ENCODE peak calls at places on chromosomes 3 and 15, in nine cellular contexts. E is activated gamma-delta T cell treated with Interleukin-2 at 50 U/mL for 16 hours, Z is SK-N-SH, U is mammary epithelial cell, Y is GM04503, D is nephron progenitor cell, R is ecto neural progenitor cell, L is RWPE1, A is tibial artery. J is an unnamed sample.

GRCh38 chr3:185807455-185808068 is 17.3 kb downstream of the IGF2BP2 start:
- DNase-seq in E (no peak), Z (no peak), U (peak), Y (peak), D (no peak), R (no peak), L (peak), A (no peak), J (no peak)

GRCh38 chr3:71503525-71504249 is 79.8 kb downstream of the FOXP1 start:
- DNase-seq in E (no peak), Z (no peak), U (peak), Y (peak), D (no peak), R (no peak), L (peak), A (no peak), J (no peak)

GRCh38 chr3:420584-420983 is 224.0 kb downstream of the CHL1 start:
- DNase-seq in E (no peak), Z (no peak), U (no peak), Y (no peak), D (no peak), R (no peak), L (no peak), A (no peak), J (no peak)

GRCh38 chr3:131110087-131110486 is 83.4 kb downstream of the NEK11 start:
- DNase-seq in E (no peak), Z (no peak), U (peak), Y (peak), D (no peak), R (no peak), L (peak), A (no peak), J (no peak)

GRCh38 chr3:127620637-127621375 is 8.2 kb upstream of the PODXL2 start:
- DNase-seq in E (no peak), Z (no peak), U (no peak), Y (no peak), D (no peak), R (no peak), L (no peak), A (no peak), J (no peak)

GRCh38 chr15:91936182-91936775 is 82.8 kb downstream of the SLCO3A1 start:
- DNase-seq in E (no peak), Z (no peak), U (no peak), Y (no peak), D (no peak), R (no peak), L (no peak), A (no peak), J (no peak)

GRCh38 chr15:76939715-76940114 is 8.2 kb downstream of the RCN2 start:
- DNase-seq in E (no peak), Z (no peak), U (no peak), Y (no peak), D (no peak), R (no peak), L (no peak), A (no peak), J (no peak)

GRCh38 chr3:105915524-105915923 is 46.7 kb upstream of the CBLB start:
- DNase-seq in E (no peak), Z (no peak), U (peak), Y (no peak), D (no peak), R (no peak), L (no peak), A (no peak), J (no peak)

GRCh38 chr3:132788299-132788698 is 66.1 kb upstream of the NPHP3 start:
- DNase-seq in E (no peak), Z (no peak), U (peak), Y (no peak), D (no peak), R (no peak), L (peak), A (no peak), J (peak)

GRCh38 chr3:154334973-154335420 is 10.7 kb upstream of the DHX36 start:
- DNase-seq in E (no peak), Z (peak), U (peak), Y (no peak), D (no peak), R (no peak), L (peak), A (no peak), J (no peak)

GRCh38 chr15:27175479-27176153 is 204.6 kb downstream of the GABRG3 start:
- DNase-seq in E (no peak), Z (no peak), U (no peak), Y (no peak), D (no peak), R (no peak), L (no peak), A (no peak), J (no peak)

GRCh38 chr3:72490688-72491430 is 357.4 kb downstream of the SHQ1 start:
- DNase-seq in E (no peak), Z (no peak), U (peak), Y (no peak), D (peak), R (peak), L (no peak), A (no peak), J (no peak)

GRCh38 chr3:177335728-177336127 is 138.4 kb upstream of the TBL1XR1 start:
- DNase-seq in E (no peak), Z (no peak), U (peak), Y (no peak), D (no peak), R (no peak), L (no peak), A (no peak), J (peak)

GRCh38 chr15:55649058-55649423 is 60.9 kb upstream of the PYGO1 start:
- DNase-seq in E (no peak), Z (no peak), U (peak), Y (peak), D (no peak), R (no peak), L (peak), A (no peak), J (no peak)

GRCh38 chr15:48625126-48625525 is 20.4 kb downstream of the FBN1 start:
- DNase-seq in E (no peak), Z (no peak), U (no peak), Y (no peak), D (no peak), R (no peak), L (no peak), A (no peak), J (no peak)

GRCh38 chr3:16187213-16187790 is 12.8 kb downstream of the GALNT15 start:
- DNase-seq in E (no peak), Z (no peak), U (no peak), Y (no peak), D (no peak), R (no peak), L (no peak), A (no peak), J (no peak)

GRCh38 chr3:36149447-36149865 is 230.8 kb upstream of the STAC start:
- DNase-seq in E (no peak), Z (no peak), U (peak), Y (no peak), D (no peak), R (no peak), L (peak), A (no peak), J (no peak)

GRCh38 chr3:101642441-101642840 is 34.5 kb downstream of the ZBTB11 start:
- DNase-seq in E (no peak), Z (no peak), U (no peak), Y (no peak), D (no peak), R (no peak), L (no peak), A (no peak), J (no peak)

GRCh38 chr3:173402656-173403055 is 5.1 kb downstream of the NLGN1 start:
- DNase-seq in E (no peak), Z (no peak), U (no peak), Y (no peak), D (no peak), R (no peak), L (no peak), A (no peak), J (no peak)

GRCh38 chr3:175149675-175150074 is 290.5 kb downstream of the NAALADL2 start:
- DNase-seq in E (no peak), Z (no peak), U (peak), Y (no peak), D (no peak), R (no peak), L (peak), A (no peak), J (no peak)

J was measured in gastrocnemius medialis.